ENCODE peak calls at places on chromosomes 5 and 9, in six cellular contexts. E is RCC 7860; P is stimulated activated CD8-positive, alpha-beta memory T cell treated with anti-CD3 and anti-CD28 coated beads, Interleukin-4, amount 100 ng/mL, for 4 hours; A is GM12865; X is aorta; K is OCI-M1. N is an unnamed sample.
A peak's percentile ranks its signal among the peaks of the same experiment; 100 is the strongest.

GRCh38 chr5:130836729-130837660 is 328.1 kb downstream of the HINT1 start:
- DNase-seq in E (no peak), K (peak; percentile 81), X (no peak), P (no peak), A (peak; percentile 23), N (peak; percentile 35)

GRCh38 chr5:126544087-126544740 is 50.8 kb downstream of the ALDH7A1 start:
- DNase-seq in X (no peak), A (peak; percentile 75), E (peak; percentile 29), K (peak; percentile 23), P (no peak), N (peak; percentile 74)

GRCh38 chr5:100904259-100904822 is 1.3 kb upstream of the ST8SIA4 start:
- DNase-seq in P (no peak), E (no peak), X (peak; percentile 71), A (peak; percentile 86), K (peak; percentile 35), N (no peak)

GRCh38 chr9:91758491-91758981 is 191.5 kb downstream of the ROR2 start:
- DNase-seq in X (no peak), P (no peak), K (peak; percentile 63), E (no peak), A (peak; percentile 48), N (peak; percentile 75)

GRCh38 chr5:23289162-23289561 is 218.2 kb upstream of the PRDM9 start:
- DNase-seq in A (no peak), P (no peak), E (no peak), K (no peak), X (no peak), N (no peak)

GRCh38 chr9:18478517-18479361 is 4.8 kb downstream of the ADAMTSL1 start:
- DNase-seq in E (peak; percentile 87), P (no peak), A (no peak), K (no peak), X (no peak), N (no peak)

GRCh38 chr5:148381906-148382305 is 1.9 kb upstream of the FBXO38 start:
- DNase-seq in E (no peak), P (no peak), X (no peak), A (no peak), K (no peak), N (no peak)

GRCh38 chr5:73236541-73237128 is 63.6 kb downstream of the TMEM174 start:
- DNase-seq in X (no peak), K (no peak), A (no peak), P (no peak), E (no peak), N (no peak)

GRCh38 chr9:121850366-121850765 is 198.9 kb downstream of the DAB2IP start:
- DNase-seq in X (no peak), E (no peak), A (no peak), K (no peak), P (no peak), N (no peak)